ENCODE peak calls at places on chromosomes 4 and X, in six cellular contexts. D is neural progenitor cell; W is lower lobe of right lung; E is choroid plexus epithelial cell; J is CD8-positive, alpha-beta T cell; F is body of pancreas. L is an unnamed sample.

GRCh38 chrX:16466640-16467432 is 183.1 kb upstream of the S100G start:
- DNase-seq in D (no peak), W (no peak), E (peak), J (no peak), F (no peak), L (no peak)

GRCh38 chr4:6110681-6111353 is 89.5 kb downstream of the JAKMIP1 start:
- DNase-seq in D (no peak), W (no peak), E (no peak), J (no peak), F (no peak), L (no peak)

GRCh38 chr4:94598758-94599157 is 147.0 kb downstream of the PDLIM5 start:
- DNase-seq in D (no peak), W (no peak), E (no peak), J (no peak), F (no peak), L (no peak)

GRCh38 chr4:55031158-55031557 is 94.2 kb downstream of the KDR start:
- DNase-seq in D (no peak), W (no peak), E (no peak), J (no peak), F (no peak), L (no peak)

GRCh38 chrX:10482262-10482661 is 138.1 kb downstream of the MID1 start:
- DNase-seq in D (no peak), W (no peak), E (no peak), J (no peak), F (no peak), L (no peak)

GRCh38 chr4:30770049-30770549 is 49.9 kb downstream of the PCDH7 start:
- DNase-seq in D (no peak), W (no peak), E (peak), J (no peak), F (no peak), L (no peak)

GRCh38 chr4:82519776-82520175 is 42.0 kb downstream of the TMEM150C start:
- DNase-seq in D (no peak), W (no peak), E (peak), J (no peak), F (no peak), L (no peak)

GRCh38 chr4:3440979-3441500 is 728 bp upstream of the HGFAC start:
- DNase-seq in D (no peak), W (no peak), E (peak), J (no peak), F (no peak), L (no peak)

GRCh38 chrX:154459843-154460242 is 1.8 kb downstream of the PLXNA3 start:
- DNase-seq in D (no peak), W (no peak), E (no peak), J (no peak), F (no peak), L (no peak)

GRCh38 chrX:30196322-30196721 is 19.0 kb upstream of the MAGEB2 start:
- DNase-seq in D (peak), W (no peak), E (peak), J (no peak), F (no peak), L (no peak)

GRCh38 chrX:153875391-153876111 is 10.4 kb downstream of the L1CAM start:
- DNase-seq in D (peak), W (peak), E (peak), J (peak), F (peak), L (no peak)

GRCh38 chr4:87005369-87005689 is 70.5 kb downstream of the AFF1 start:
- DNase-seq in D (no peak), W (no peak), E (no peak), J (no peak), F (no peak), L (no peak)
- H3K4me3 ChIP-seq in D (no peak), W (peak), E (no peak), J (peak), F (no peak), L (peak)

GRCh38 chr4:115844180-115844579 is 730.8 kb upstream of the NDST4 start:
- DNase-seq in D (no peak), W (no peak), E (no peak), J (no peak), F (no peak), L (no peak)
- H3K4me3 ChIP-seq in D (no peak), W (no peak), E (no peak), J (no peak), F (no peak), L (no peak)

GRCh38 chr4:37540486-37540885 is 145.7 kb downstream of the RELL1 start:
- DNase-seq in D (peak), W (no peak), E (peak), J (no peak), F (no peak), L (no peak)
- H3K4me3 ChIP-seq in D (peak), W (no peak), E (no peak), J (no peak), F (no peak), L (no peak)

GRCh38 chr4:38818441-38818976 is 13.9 kb upstream of the TLR1 start:
- DNase-seq in D (no peak), W (no peak), E (no peak), J (no peak), F (no peak), L (no peak)

GRCh38 chr4:38819569-38819968 is 15.0 kb upstream of the TLR1 start:
- DNase-seq in D (no peak), W (no peak), E (peak), J (no peak), F (no peak), L (no peak)

GRCh38 chr4:38821739-38822138 is 17.1 kb upstream of the TLR1 start:
- DNase-seq in D (no peak), W (no peak), E (peak), J (no peak), F (no peak), L (no peak)

GRCh38 chr4:38822748-38823303 is 18.2 kb upstream of the TLR1 start:
- DNase-seq in D (no peak), W (no peak), E (no peak), J (no peak), F (no peak), L (no peak)

DNA sequence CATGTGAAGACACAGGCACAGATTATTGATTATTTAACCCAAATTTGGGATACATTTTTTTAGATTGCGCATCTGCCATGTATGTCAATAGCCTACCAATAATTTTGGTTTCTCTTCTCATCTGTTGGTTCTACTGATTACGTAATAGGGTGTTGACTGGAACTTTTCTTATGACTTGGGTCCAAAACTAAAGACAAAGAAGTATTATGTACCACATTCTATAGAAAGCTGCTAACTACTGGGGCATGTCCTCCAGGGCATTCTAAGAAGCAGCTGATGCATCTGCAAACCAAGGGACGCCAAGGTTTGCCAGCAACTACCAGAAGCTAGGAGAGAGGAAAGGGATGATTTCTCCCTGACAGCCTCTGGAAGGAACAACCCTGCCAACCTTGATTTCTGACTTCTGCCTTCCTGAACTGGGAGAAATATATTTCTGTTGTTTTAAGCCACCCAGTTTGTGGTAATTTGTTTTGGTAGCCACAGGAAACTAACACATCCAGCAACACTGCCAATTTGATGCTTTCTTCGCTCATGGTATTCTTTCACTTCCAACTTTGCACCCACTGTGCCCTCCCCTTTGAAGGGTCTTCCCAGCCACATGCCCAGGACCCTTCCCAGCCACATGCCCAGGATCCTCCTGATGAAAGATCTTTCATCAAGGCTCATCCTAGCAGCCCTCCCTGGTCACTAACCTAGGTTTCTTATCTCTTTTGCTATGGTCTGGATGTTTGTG is 15.9 kb upstream of the TLR1 start:
- DNase-seq in D (no peak), W (no peak), E (no peak), J (no peak), F (no peak), L (no peak)
- H3K4me3 ChIP-seq in D (no peak), W (no peak), E (no peak), J (no peak), F (no peak), L (no peak)

DNA sequence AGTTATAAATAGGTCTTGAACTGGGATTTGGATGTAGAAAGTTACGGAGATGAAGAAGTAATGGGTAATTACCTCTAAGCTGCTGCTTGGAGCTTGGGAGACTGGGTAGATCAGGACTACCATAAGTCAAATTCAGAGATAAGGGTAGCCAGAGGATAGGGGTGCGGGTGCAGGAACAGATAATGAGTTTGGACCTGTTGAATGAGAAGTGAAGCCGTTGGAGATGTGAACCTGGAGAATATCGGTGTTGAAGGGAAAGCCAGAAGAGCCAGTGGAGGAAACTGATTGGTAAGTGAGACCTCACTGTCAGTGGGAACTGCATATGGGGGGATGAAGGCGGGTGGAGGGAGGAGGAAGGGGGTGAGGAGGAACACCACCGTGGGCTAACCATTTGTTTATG is 618 bp upstream of the FOXO4 start:
- DNase-seq in D (no peak), W (no peak), E (no peak), J (no peak), F (no peak), L (no peak)
- H3K4me3 ChIP-seq in D (peak), W (peak), E (peak), J (peak), F (no peak), L (peak)

GRCh38 chrX:134547047-134547679 is 87.2 kb downstream of the HPRT1 start:
- DNase-seq in D (no peak), W (no peak), E (peak), J (no peak), F (no peak), L (no peak)
- H3K4me3 ChIP-seq in D (no peak), W (no peak), E (peak), J (no peak), F (no peak), L (peak)

GRCh38 chr4:186889876-186890643 is 166.4 kb upstream of the FAT1 start:
- DNase-seq in D (no peak), W (peak), E (no peak), J (no peak), F (no peak), L (no peak)
- H3K4me3 ChIP-seq in D (no peak), W (no peak), E (no peak), J (no peak), F (no peak), L (no peak)

GRCh38 chr4:46993075-46994006 is at the start of gene GABRA4:
- DNase-seq in D (peak), W (no peak), E (peak), J (no peak), F (no peak), L (no peak)
- H3K4me3 ChIP-seq in D (peak), W (peak), E (peak), J (no peak), F (no peak), L (peak)

L was measured in epithelial cell of proximal tubule.